ENCODE peak calls at places on chromosomes 1 and 21, in seven cellular contexts. One of them, this sample, is unnamed.

GRCh38 chr21:21247441-21247840 is 249.2 kb downstream of the NCAM2 start:
- DNase-seq in GM23338: no peak
- DNase-seq in sigmoid colon: no peak
- DNase-seq in GM06990: no peak
- DNase-seq in lung: no peak
- DNase-seq in bronchial epithelial cell: peak
- DNase-seq in AG10803: no peak
- DNase-seq in this sample: peak

GRCh38 chr21:32143222-32143939 is 135.5 kb downstream of the MIS18A start:
- DNase-seq in GM23338: peak
- DNase-seq in sigmoid colon: peak
- DNase-seq in GM06990: no peak
- DNase-seq in lung: no peak
- DNase-seq in bronchial epithelial cell: no peak
- DNase-seq in AG10803: peak
- DNase-seq in this sample: no peak

GRCh38 chr1:107835151-107835670 is 129.8 kb downstream of the VAV3 start:
- DNase-seq in GM23338: no peak
- DNase-seq in sigmoid colon: no peak
- DNase-seq in GM06990: no peak
- DNase-seq in lung: no peak
- DNase-seq in bronchial epithelial cell: no peak
- DNase-seq in AG10803: no peak
- DNase-seq in this sample: no peak

GRCh38 chr1:118963456-118964430 is 24.4 kb downstream of the TBX15 start:
- DNase-seq in GM23338: no peak
- DNase-seq in sigmoid colon: no peak
- DNase-seq in GM06990: no peak
- DNase-seq in lung: no peak
- DNase-seq in bronchial epithelial cell: peak
- DNase-seq in AG10803: peak
- DNase-seq in this sample: peak

GRCh38 chr21:46646541-46647154 is 11.2 kb downstream of the PRMT2 start:
- DNase-seq in GM23338: no peak
- DNase-seq in sigmoid colon: no peak
- DNase-seq in GM06990: no peak
- DNase-seq in lung: no peak
- DNase-seq in bronchial epithelial cell: no peak
- DNase-seq in AG10803: no peak
- DNase-seq in this sample: no peak

GRCh38 chr1:64877151-64877550 is 89.2 kb downstream of the JAK1 start:
- DNase-seq in GM23338: no peak
- DNase-seq in sigmoid colon: no peak
- DNase-seq in GM06990: no peak
- DNase-seq in lung: no peak
- DNase-seq in bronchial epithelial cell: no peak
- DNase-seq in AG10803: no peak
- DNase-seq in this sample: no peak

GRCh38 chr1:168774241-168774640 is 45.2 kb upstream of the DPT start:
- DNase-seq in GM23338: no peak
- DNase-seq in sigmoid colon: peak
- DNase-seq in GM06990: no peak
- DNase-seq in lung: peak
- DNase-seq in bronchial epithelial cell: no peak
- DNase-seq in AG10803: peak
- DNase-seq in this sample: no peak

GRCh38 chr1:154548028-154548427 is 10.4 kb downstream of the UBE2Q1 start:
- DNase-seq in GM23338: no peak
- DNase-seq in sigmoid colon: no peak
- DNase-seq in GM06990: no peak
- DNase-seq in lung: no peak
- DNase-seq in bronchial epithelial cell: no peak
- DNase-seq in AG10803: no peak
- DNase-seq in this sample: no peak

GRCh38 chr1:209742409-209743144 is 13.3 kb upstream of the TRAF3IP3 start:
- DNase-seq in GM23338: no peak
- DNase-seq in sigmoid colon: no peak
- DNase-seq in GM06990: no peak
- DNase-seq in lung: no peak
- DNase-seq in bronchial epithelial cell: no peak
- DNase-seq in AG10803: peak
- DNase-seq in this sample: no peak

GRCh38 chr21:27805696-27806095 is 838.8 kb upstream of the ADAMTS5 start:
- DNase-seq in GM23338: no peak
- DNase-seq in sigmoid colon: no peak
- DNase-seq in GM06990: no peak
- DNase-seq in lung: no peak
- DNase-seq in bronchial epithelial cell: no peak
- DNase-seq in AG10803: no peak
- DNase-seq in this sample: peak

GRCh38 chr1:93346472-93346991 is 825 bp downstream of the DR1 start:
- DNase-seq in GM23338: peak
- DNase-seq in sigmoid colon: no peak
- DNase-seq in GM06990: peak
- DNase-seq in lung: no peak
- DNase-seq in bronchial epithelial cell: peak
- DNase-seq in AG10803: peak
- DNase-seq in this sample: no peak

GRCh38 chr1:199002670-199003069 is 363.8 kb downstream of the PTPRC start:
- DNase-seq in GM23338: no peak
- DNase-seq in sigmoid colon: no peak
- DNase-seq in GM06990: no peak
- DNase-seq in lung: no peak
- DNase-seq in bronchial epithelial cell: no peak
- DNase-seq in AG10803: no peak
- DNase-seq in this sample: no peak

GRCh38 chr1:155250633-155251449 is 4.4 kb downstream of the ENTREP3 start:
- DNase-seq in GM23338: peak
- DNase-seq in sigmoid colon: peak
- DNase-seq in GM06990: peak
- DNase-seq in lung: peak
- DNase-seq in bronchial epithelial cell: peak
- DNase-seq in AG10803: peak
- DNase-seq in this sample: no peak

GRCh38 chr1:160261526-160261877 is 847 bp downstream of the DCAF8 start:
- DNase-seq in GM23338: peak
- DNase-seq in sigmoid colon: no peak
- DNase-seq in GM06990: peak
- DNase-seq in lung: peak
- DNase-seq in bronchial epithelial cell: peak
- DNase-seq in AG10803: peak
- DNase-seq in this sample: peak

GRCh38 chr1:156233421-156234127 is 8.4 kb upstream of the BGLAP start:
- DNase-seq in GM23338: no peak
- DNase-seq in sigmoid colon: no peak
- DNase-seq in GM06990: no peak
- DNase-seq in lung: no peak
- DNase-seq in bronchial epithelial cell: peak
- DNase-seq in AG10803: peak
- DNase-seq in this sample: no peak

GRCh38 chr1:223756806-223757700 is 44.7 kb downstream of the CAPN2 start:
- DNase-seq in GM23338: no peak
- DNase-seq in sigmoid colon: no peak
- DNase-seq in GM06990: no peak
- DNase-seq in lung: no peak
- DNase-seq in bronchial epithelial cell: no peak
- DNase-seq in AG10803: no peak
- DNase-seq in this sample: no peak

GRCh38 chr1:84598846-84599741 is 24.9 kb upstream of the CTBS start:
- DNase-seq in GM23338: no peak
- DNase-seq in sigmoid colon: no peak
- DNase-seq in GM06990: peak
- DNase-seq in lung: no peak
- DNase-seq in bronchial epithelial cell: peak
- DNase-seq in AG10803: peak
- DNase-seq in this sample: no peak

GRCh38 chr1:32801096-32801713 is 16.0 kb downstream of the YARS1 start:
- DNase-seq in GM23338: no peak
- DNase-seq in sigmoid colon: no peak
- DNase-seq in GM06990: no peak
- DNase-seq in lung: no peak
- DNase-seq in bronchial epithelial cell: peak
- DNase-seq in AG10803: peak
- DNase-seq in this sample: no peak

GRCh38 chr1:18926315-18927081 is 24.1 kb upstream of the ALDH4A1 start:
- DNase-seq in GM23338: no peak
- DNase-seq in sigmoid colon: peak
- DNase-seq in GM06990: peak
- DNase-seq in lung: peak
- DNase-seq in bronchial epithelial cell: peak
- DNase-seq in AG10803: peak
- DNase-seq in this sample: no peak
- H3K4me3 ChIP-seq in GM23338: no peak
- H3K4me3 ChIP-seq in sigmoid colon: no peak
- H3K4me3 ChIP-seq in GM06990: peak
- H3K4me3 ChIP-seq in lung: no peak
- H3K4me3 ChIP-seq in bronchial epithelial cell: no peak
- H3K4me3 ChIP-seq in AG10803: peak
- H3K4me3 ChIP-seq in this sample: no peak

GRCh38 chr21:33481314-33481943 is 1.7 kb upstream of the TMEM50B start:
- DNase-seq in GM23338: no peak
- DNase-seq in sigmoid colon: no peak
- DNase-seq in GM06990: no peak
- DNase-seq in lung: no peak
- DNase-seq in bronchial epithelial cell: no peak
- DNase-seq in AG10803: no peak
- DNase-seq in this sample: no peak

GRCh38 chr21:33478858-33479678 is 706 bp downstream of the TMEM50B start:
- DNase-seq in GM23338: peak
- DNase-seq in sigmoid colon: no peak
- DNase-seq in GM06990: peak
- DNase-seq in lung: peak
- DNase-seq in bronchial epithelial cell: peak
- DNase-seq in AG10803: peak
- DNase-seq in this sample: no peak

GRCh38 chr21:33478182-33478581 is 1.6 kb downstream of the TMEM50B start:
- DNase-seq in GM23338: no peak
- DNase-seq in sigmoid colon: no peak
- DNase-seq in GM06990: no peak
- DNase-seq in lung: no peak
- DNase-seq in bronchial epithelial cell: no peak
- DNase-seq in AG10803: no peak
- DNase-seq in this sample: no peak

GRCh38 chr21:33480481-33481103 is 818 bp upstream of the TMEM50B start:
- DNase-seq in GM23338: no peak
- DNase-seq in sigmoid colon: no peak
- DNase-seq in GM06990: no peak
- DNase-seq in lung: no peak
- DNase-seq in bronchial epithelial cell: no peak
- DNase-seq in AG10803: no peak
- DNase-seq in this sample: no peak

GRCh38 chr21:33479679-33480480 is at the start of gene TMEM50B:
- DNase-seq in GM23338: peak
- DNase-seq in sigmoid colon: peak
- DNase-seq in GM06990: peak
- DNase-seq in lung: peak
- DNase-seq in bronchial epithelial cell: peak
- DNase-seq in AG10803: peak
- DNase-seq in this sample: peak
- TF ChIP-seq CTCF in GM23338: peak
- TF ChIP-seq CTCF in sigmoid colon: peak
- TF ChIP-seq CTCF in GM06990: peak
- TF ChIP-seq CTCF in lung: no peak
- TF ChIP-seq CTCF in bronchial epithelial cell: peak
- TF ChIP-seq CTCF in AG10803: peak
- TF ChIP-seq CTCF in this sample: peak

GRCh38 chr1:157994704-157995540 is 1.5 kb downstream of the KIRREL1 start:
- DNase-seq in GM23338: no peak
- DNase-seq in sigmoid colon: peak
- DNase-seq in GM06990: no peak
- DNase-seq in lung: no peak
- DNase-seq in bronchial epithelial cell: peak
- DNase-seq in AG10803: peak
- DNase-seq in this sample: no peak
- H3K4me3 ChIP-seq in GM23338: peak
- H3K4me3 ChIP-seq in sigmoid colon: peak
- H3K4me3 ChIP-seq in GM06990: no peak
- H3K4me3 ChIP-seq in lung: peak
- H3K4me3 ChIP-seq in bronchial epithelial cell: peak
- H3K4me3 ChIP-seq in AG10803: peak
- H3K4me3 ChIP-seq in this sample: no peak

GRCh38 chr21:15653710-15654109 is 76.1 kb upstream of the USP25 start:
- DNase-seq in GM23338: no peak
- DNase-seq in sigmoid colon: no peak
- DNase-seq in GM06990: no peak
- DNase-seq in lung: no peak
- DNase-seq in bronchial epithelial cell: no peak
- DNase-seq in AG10803: no peak
- DNase-seq in this sample: no peak

GRCh38 chr21:15654171-15654570 is 75.6 kb upstream of the USP25 start:
- DNase-seq in GM23338: no peak
- DNase-seq in sigmoid colon: no peak
- DNase-seq in GM06990: no peak
- DNase-seq in lung: no peak
- DNase-seq in bronchial epithelial cell: no peak
- DNase-seq in AG10803: no peak
- DNase-seq in this sample: no peak

GRCh38 chr21:15645830-15646229 is 84.0 kb upstream of the USP25 start:
- DNase-seq in GM23338: no peak
- DNase-seq in sigmoid colon: no peak
- DNase-seq in GM06990: no peak
- DNase-seq in lung: no peak
- DNase-seq in bronchial epithelial cell: no peak
- DNase-seq in AG10803: no peak
- DNase-seq in this sample: no peak

DNA sequence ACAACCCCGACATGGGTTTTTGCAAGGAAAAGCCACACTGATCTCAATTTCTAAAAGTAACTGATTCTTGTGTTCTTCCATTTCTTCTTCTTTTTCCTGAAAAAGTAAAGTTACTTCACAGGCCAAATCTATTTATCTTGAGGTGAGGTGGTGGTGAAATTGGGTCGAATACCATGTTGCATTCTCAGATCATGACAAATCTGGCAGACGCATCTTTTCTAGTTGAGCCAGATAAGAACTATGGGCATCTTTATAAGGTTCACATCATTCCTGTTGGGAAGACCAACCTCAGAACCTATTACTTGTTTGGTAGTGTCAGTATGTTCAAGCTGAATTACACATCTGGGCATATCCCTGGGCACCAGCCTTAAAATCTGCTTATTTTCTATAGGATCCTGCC is 78.6 kb upstream of the USP25 start:
- DNase-seq in GM23338: no peak
- DNase-seq in sigmoid colon: no peak
- DNase-seq in GM06990: no peak
- DNase-seq in lung: no peak
- DNase-seq in bronchial epithelial cell: no peak
- DNase-seq in AG10803: no peak
- DNase-seq in this sample: no peak
- TF ChIP-seq CTCF in GM23338: no peak
- TF ChIP-seq CTCF in sigmoid colon: no peak
- TF ChIP-seq CTCF in GM06990: no peak
- TF ChIP-seq CTCF in lung: no peak
- TF ChIP-seq CTCF in bronchial epithelial cell: no peak
- TF ChIP-seq CTCF in AG10803: no peak
- TF ChIP-seq CTCF in this sample: no peak

GRCh38 chr1:247007511-247008405 is at the start of gene ZNF695:
- DNase-seq in GM23338: peak
- DNase-seq in sigmoid colon: peak
- DNase-seq in GM06990: peak
- DNase-seq in lung: peak
- DNase-seq in bronchial epithelial cell: peak
- DNase-seq in AG10803: peak
- DNase-seq in this sample: peak
- H3K4me3 ChIP-seq in GM23338: peak
- H3K4me3 ChIP-seq in sigmoid colon: peak
- H3K4me3 ChIP-seq in GM06990: peak
- H3K4me3 ChIP-seq in lung: peak
- H3K4me3 ChIP-seq in bronchial epithelial cell: peak
- H3K4me3 ChIP-seq in AG10803: peak
- H3K4me3 ChIP-seq in this sample: peak